ENCODE peak calls at places on chromosome 11, in four cellular contexts. M is Panc1, C is AG09309, N is aorta. Q is an unnamed sample.

GRCh38 chr11:71381781-71382505 is 66.2 kb downstream of the DHCR7 start:
- DNase-seq in M (no peak), C (no peak), N (no peak), Q (no peak)

GRCh38 chr11:115348404-115348803 is 155.8 kb downstream of the CADM1 start:
- DNase-seq in M (no peak), C (no peak), N (no peak), Q (no peak)

GRCh38 chr11:16356751-16357365 is 512 bp upstream of the SOX6 start:
- DNase-seq in M (no peak), C (no peak), N (no peak), Q (no peak)

GRCh38 chr11:119918356-119918755 is 189.4 kb upstream of the NECTIN1 start:
- DNase-seq in M (no peak), C (no peak), N (no peak), Q (no peak)

GRCh38 chr11:111429066-111429506 is 50.0 kb upstream of the POU2AF1 start:
- DNase-seq in M (no peak), C (no peak), N (no peak), Q (peak)

GRCh38 chr11:109285465-109285864 is 136.5 kb upstream of the C11orf87 start:
- DNase-seq in M (no peak), C (no peak), N (no peak), Q (no peak)

GRCh38 chr11:8719260-8720190 is 36.9 kb downstream of the RPL27A start:
- DNase-seq in M (peak), C (peak), N (peak), Q (peak)

GRCh38 chr11:65791719-65792213 is 4.9 kb downstream of the OVOL1 start:
- DNase-seq in M (no peak), C (no peak), N (no peak), Q (no peak)

GRCh38 chr11:117876049-117876340 is 463 bp downstream of the FXYD6 start:
- DNase-seq in M (no peak), C (no peak), N (no peak), Q (no peak)

GRCh38 chr11:118142081-118142480 is 10.5 kb downstream of the SCN4B start:
- DNase-seq in M (no peak), C (no peak), N (no peak), Q (peak)

GRCh38 chr11:69377029-69377952 is 83.3 kb downstream of the MYEOV start:
- DNase-seq in M (no peak), C (no peak), N (peak), Q (no peak)

GRCh38 chr11:34029176-34029575 is 22.4 kb upstream of the CAPRIN1 start:
- DNase-seq in M (no peak), C (no peak), N (no peak), Q (no peak)

GRCh38 chr11:2767071-2767470 is 67.3 kb upstream of the KCNQ1OT1 start:
- DNase-seq in M (no peak), C (no peak), N (no peak), Q (no peak)

GRCh38 chr11:108019870-108020540 is 11.3 kb downstream of the CUL5 start:
- DNase-seq in M (no peak), C (no peak), N (no peak), Q (no peak)

GRCh38 chr11:120547871-120548681 is 36.5 kb downstream of the GRIK4 start:
- DNase-seq in M (no peak), C (peak), N (peak), Q (peak)

GRCh38 chr11:127332896-127333295 is 332.3 kb upstream of the KIRREL3 start:
- DNase-seq in M (no peak), C (no peak), N (no peak), Q (no peak)

GRCh38 chr11:131999084-131999483 is 628.7 kb downstream of the NTM start:
- DNase-seq in M (no peak), C (no peak), N (no peak), Q (no peak)

GRCh38 chr11:65788801-65789200 is 1.9 kb downstream of the OVOL1 start:
- DNase-seq in M (no peak), C (no peak), N (no peak), Q (no peak)

GRCh38 chr11:19979519-19979845 is 180.8 kb downstream of the DBX1 start:
- DNase-seq in M (no peak), C (no peak), N (no peak), Q (no peak)

GRCh38 chr11:1822648-1823375 is 12.0 kb upstream of the SYT8 start:
- DNase-seq in M (no peak), C (no peak), N (no peak), Q (no peak)

GRCh38 chr11:117870176-117870952 is 6.1 kb downstream of the FXYD6 start:
- DNase-seq in M (no peak), C (no peak), N (no peak), Q (no peak)

GRCh38 chr11:66289548-66290331 is 797 bp upstream of the YIF1A start:
- DNase-seq in M (peak), C (peak), N (peak), Q (no peak)

GRCh38 chr11:66509131-66509561 is 1.3 kb upstream of the BBS1 start:
- DNase-seq in M (no peak), C (no peak), N (no peak), Q (no peak)

GRCh38 chr11:40125054-40125453 is 1334.4 kb downstream of the LRRC4C start:
- DNase-seq in M (no peak), C (no peak), N (no peak), Q (no peak)

GRCh38 chr11:12922418-12922817 is 86.7 kb upstream of the RASSF10 start:
- DNase-seq in M (no peak), C (no peak), N (no peak), Q (no peak)

GRCh38 chr11:83801799-83802198 is 515.6 kb upstream of the CCDC90B start:
- DNase-seq in M (no peak), C (no peak), N (no peak), Q (no peak)

GRCh38 chr11:125371451-125371935 is 124.6 kb downstream of the FEZ1 start:
- DNase-seq in M (no peak), C (no peak), N (no peak), Q (no peak)

GRCh38 chr11:10564692-10565318 is 3.7 kb downstream of the LYVE1 start:
- DNase-seq in M (no peak), C (no peak), N (no peak), Q (no peak)
- H3K4me3 ChIP-seq in M (no peak), C (no peak), N (no peak), Q (no peak)

DNA sequence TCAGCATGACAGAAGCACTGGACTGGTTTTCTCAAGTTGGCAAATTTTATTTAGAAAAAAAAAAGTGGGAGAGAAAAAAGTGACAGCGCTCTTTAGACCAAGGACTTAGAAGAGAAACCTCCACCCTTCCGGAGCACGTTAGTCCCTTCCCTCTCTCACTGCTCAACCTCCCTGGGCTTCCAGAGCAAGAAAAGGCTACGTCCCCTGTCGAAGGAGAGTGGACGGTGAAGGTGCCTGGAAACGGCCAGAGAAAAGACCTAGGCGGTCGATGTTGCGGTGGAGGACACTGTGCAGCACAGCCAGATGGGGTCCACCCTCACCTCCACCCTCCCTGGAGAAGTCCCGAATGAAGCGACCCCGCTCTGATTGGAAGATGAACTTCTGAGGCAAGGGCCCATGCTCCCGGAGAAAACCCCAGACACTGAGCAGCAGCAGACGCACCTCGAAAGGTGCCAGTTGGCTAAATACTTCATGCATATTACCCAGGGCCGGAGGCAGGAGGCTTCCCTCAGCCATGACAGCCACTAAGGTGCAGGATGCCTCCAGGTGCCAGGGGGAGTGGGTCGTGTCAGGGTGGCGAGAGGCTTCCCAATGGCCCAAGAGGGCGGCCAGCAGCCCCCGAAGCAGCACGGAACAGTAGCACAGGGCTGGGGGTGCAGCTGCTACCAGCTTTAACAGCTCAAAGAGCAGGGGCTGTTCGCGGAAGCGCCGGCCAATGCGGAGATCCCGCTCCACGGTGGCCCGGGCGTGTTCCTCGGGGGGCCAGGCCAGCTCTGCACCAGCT is 604 bp upstream of the GANAB start:
- DNase-seq in M (no peak), C (no peak), N (no peak), Q (no peak)
- H3K4me3 ChIP-seq in M (peak), C (no peak), N (no peak), Q (no peak)

GRCh38 chr11:104060820-104061219 is 24.4 kb downstream of the DDI1 start:
- DNase-seq in M (no peak), C (no peak), N (no peak), Q (no peak)
- H3K4me3 ChIP-seq in M (no peak), C (no peak), N (no peak), Q (no peak)

GRCh38 chr11:46362146-46363030 is 15.1 kb downstream of the DGKZ start:
- DNase-seq in M (no peak), C (no peak), N (no peak), Q (no peak)

GRCh38 chr11:46361283-46362145 is 14.3 kb downstream of the DGKZ start:
- DNase-seq in M (no peak), C (no peak), N (peak), Q (no peak)

GRCh38 chr11:46363031-46363407 is 15.8 kb downstream of the DGKZ start:
- DNase-seq in M (no peak), C (no peak), N (peak), Q (peak)

GRCh38 chr11:46359936-46360335 is 12.7 kb downstream of the DGKZ start:
- DNase-seq in M (no peak), C (no peak), N (no peak), Q (no peak)

DNA sequence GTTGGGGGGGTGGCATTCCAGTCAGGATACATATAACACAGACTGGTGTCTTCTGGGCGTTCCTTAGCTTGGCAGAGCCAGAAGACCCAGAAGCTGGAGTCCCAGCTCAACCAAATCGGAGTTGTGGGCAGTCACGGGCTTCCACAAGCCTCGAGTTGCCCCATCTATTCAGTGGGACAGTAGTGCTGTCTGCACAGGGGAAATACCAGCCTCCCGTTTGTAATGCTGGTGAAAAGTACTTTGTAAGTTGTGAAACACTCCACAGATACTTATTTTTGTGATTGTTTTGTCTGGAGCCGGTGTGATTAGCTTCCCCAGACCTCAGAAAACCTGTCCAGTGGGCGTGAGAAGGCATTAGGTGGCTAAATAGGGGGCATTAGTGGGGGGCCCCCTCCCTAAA is 13.6 kb downstream of the DGKZ start:
- DNase-seq in M (no peak), C (no peak), N (no peak), Q (no peak)
- H3K4me3 ChIP-seq in M (peak), C (no peak), N (no peak), Q (no peak)

Q was measured in A549.